ENCODE peak calls at places on chromosome 14, in seven cellular contexts. One of them, this sample, is unnamed.

GRCh38 chr14:69363055-69363454 is 35.0 kb downstream of the ERH start:
- DNase-seq in RCC 7860: no peak
- DNase-seq in BJ: no peak
- DNase-seq in activated effector memory CD4-positive, alpha-beta T cell treated with Interleukin-2 at 50 U/mL for 16 hours: no peak
- DNase-seq in stimulated activated CD4-positive, alpha-beta T cell treated with anti-CD3 and anti-CD28 coated beads, Interleukin-12 subunit alpha, Interleukin-12 subunit beta, amount 100 ng/mL, for 4 hours: no peak
- DNase-seq in stromal cell of bone marrow: no peak
- DNase-seq in CD4-positive, alpha-beta T cell: no peak
- DNase-seq in this sample: no peak

GRCh38 chr14:58106446-58106845 is 45.6 kb downstream of the ARMH4 start:
- DNase-seq in RCC 7860: no peak
- DNase-seq in CD4-positive, alpha-beta T cell: no peak
- DNase-seq in BJ: no peak
- DNase-seq in stromal cell of bone marrow: no peak
- DNase-seq in activated effector memory CD4-positive, alpha-beta T cell treated with Interleukin-2 at 50 U/mL for 16 hours: no peak
- DNase-seq in stimulated activated CD4-positive, alpha-beta T cell treated with anti-CD3 and anti-CD28 coated beads, Interleukin-12 subunit alpha, Interleukin-12 subunit beta, amount 100 ng/mL, for 4 hours: no peak
- DNase-seq in this sample: no peak

GRCh38 chr14:76138119-76138757 is 13.5 kb upstream of the GPATCH2L start:
- DNase-seq in stimulated activated CD4-positive, alpha-beta T cell treated with anti-CD3 and anti-CD28 coated beads, Interleukin-12 subunit alpha, Interleukin-12 subunit beta, amount 100 ng/mL, for 4 hours: no peak
- DNase-seq in CD4-positive, alpha-beta T cell: no peak
- DNase-seq in RCC 7860: no peak
- DNase-seq in activated effector memory CD4-positive, alpha-beta T cell treated with Interleukin-2 at 50 U/mL for 16 hours: no peak
- DNase-seq in stromal cell of bone marrow: no peak
- DNase-seq in BJ: no peak
- DNase-seq in this sample: no peak

GRCh38 chr14:54174437-54174836 is 217.8 kb upstream of the BMP4 start:
- DNase-seq in stromal cell of bone marrow: no peak
- DNase-seq in RCC 7860: no peak
- DNase-seq in activated effector memory CD4-positive, alpha-beta T cell treated with Interleukin-2 at 50 U/mL for 16 hours: no peak
- DNase-seq in stimulated activated CD4-positive, alpha-beta T cell treated with anti-CD3 and anti-CD28 coated beads, Interleukin-12 subunit alpha, Interleukin-12 subunit beta, amount 100 ng/mL, for 4 hours: no peak
- DNase-seq in CD4-positive, alpha-beta T cell: no peak
- DNase-seq in BJ: no peak
- DNase-seq in this sample: no peak

GRCh38 chr14:73472182-73473114 is 14.1 kb upstream of the NUMB start:
- DNase-seq in stromal cell of bone marrow: no peak
- DNase-seq in BJ: no peak
- DNase-seq in RCC 7860: peak
- DNase-seq in CD4-positive, alpha-beta T cell: no peak
- DNase-seq in stimulated activated CD4-positive, alpha-beta T cell treated with anti-CD3 and anti-CD28 coated beads, Interleukin-12 subunit alpha, Interleukin-12 subunit beta, amount 100 ng/mL, for 4 hours: no peak
- DNase-seq in activated effector memory CD4-positive, alpha-beta T cell treated with Interleukin-2 at 50 U/mL for 16 hours: no peak
- DNase-seq in this sample: peak

GRCh38 chr14:70827366-70828151 is 18.2 kb upstream of the MAP3K9 start:
- DNase-seq in CD4-positive, alpha-beta T cell: no peak
- DNase-seq in stromal cell of bone marrow: no peak
- DNase-seq in stimulated activated CD4-positive, alpha-beta T cell treated with anti-CD3 and anti-CD28 coated beads, Interleukin-12 subunit alpha, Interleukin-12 subunit beta, amount 100 ng/mL, for 4 hours: no peak
- DNase-seq in activated effector memory CD4-positive, alpha-beta T cell treated with Interleukin-2 at 50 U/mL for 16 hours: no peak
- DNase-seq in BJ: no peak
- DNase-seq in RCC 7860: no peak
- DNase-seq in this sample: no peak

GRCh38 chr14:65366802-65367570 is 45.5 kb upstream of the FUT8 start:
- DNase-seq in activated effector memory CD4-positive, alpha-beta T cell treated with Interleukin-2 at 50 U/mL for 16 hours: no peak
- DNase-seq in stimulated activated CD4-positive, alpha-beta T cell treated with anti-CD3 and anti-CD28 coated beads, Interleukin-12 subunit alpha, Interleukin-12 subunit beta, amount 100 ng/mL, for 4 hours: no peak
- DNase-seq in BJ: no peak
- DNase-seq in stromal cell of bone marrow: no peak
- DNase-seq in CD4-positive, alpha-beta T cell: no peak
- DNase-seq in RCC 7860: no peak
- DNase-seq in this sample: no peak

GRCh38 chr14:92456215-92457017 is 57.2 kb upstream of the RIN3 start:
- DNase-seq in BJ: no peak
- DNase-seq in CD4-positive, alpha-beta T cell: no peak
- DNase-seq in stromal cell of bone marrow: peak
- DNase-seq in RCC 7860: peak
- DNase-seq in activated effector memory CD4-positive, alpha-beta T cell treated with Interleukin-2 at 50 U/mL for 16 hours: no peak
- DNase-seq in stimulated activated CD4-positive, alpha-beta T cell treated with anti-CD3 and anti-CD28 coated beads, Interleukin-12 subunit alpha, Interleukin-12 subunit beta, amount 100 ng/mL, for 4 hours: no peak
- DNase-seq in this sample: peak

GRCh38 chr14:93475471-93475870 is 44.7 kb downstream of the UNC79 start:
- DNase-seq in stromal cell of bone marrow: no peak
- DNase-seq in BJ: no peak
- DNase-seq in CD4-positive, alpha-beta T cell: no peak
- DNase-seq in RCC 7860: no peak
- DNase-seq in stimulated activated CD4-positive, alpha-beta T cell treated with anti-CD3 and anti-CD28 coated beads, Interleukin-12 subunit alpha, Interleukin-12 subunit beta, amount 100 ng/mL, for 4 hours: no peak
- DNase-seq in activated effector memory CD4-positive, alpha-beta T cell treated with Interleukin-2 at 50 U/mL for 16 hours: no peak
- DNase-seq in this sample: no peak

GRCh38 chr14:100406505-100407131 is 83.5 kb downstream of the SLC25A47 start:
- DNase-seq in CD4-positive, alpha-beta T cell: peak
- DNase-seq in activated effector memory CD4-positive, alpha-beta T cell treated with Interleukin-2 at 50 U/mL for 16 hours: peak
- DNase-seq in BJ: no peak
- DNase-seq in stromal cell of bone marrow: no peak
- DNase-seq in stimulated activated CD4-positive, alpha-beta T cell treated with anti-CD3 and anti-CD28 coated beads, Interleukin-12 subunit alpha, Interleukin-12 subunit beta, amount 100 ng/mL, for 4 hours: no peak
- DNase-seq in RCC 7860: no peak
- DNase-seq in this sample: peak

GRCh38 chr14:36394593-36394992 is 74.2 kb upstream of the MBIP start:
- DNase-seq in stromal cell of bone marrow: no peak
- DNase-seq in stimulated activated CD4-positive, alpha-beta T cell treated with anti-CD3 and anti-CD28 coated beads, Interleukin-12 subunit alpha, Interleukin-12 subunit beta, amount 100 ng/mL, for 4 hours: no peak
- DNase-seq in activated effector memory CD4-positive, alpha-beta T cell treated with Interleukin-2 at 50 U/mL for 16 hours: no peak
- DNase-seq in RCC 7860: no peak
- DNase-seq in CD4-positive, alpha-beta T cell: no peak
- DNase-seq in BJ: no peak
- DNase-seq in this sample: no peak

GRCh38 chr14:104282332-104283196 is 144.2 kb downstream of the KIF26A start:
- DNase-seq in activated effector memory CD4-positive, alpha-beta T cell treated with Interleukin-2 at 50 U/mL for 16 hours: no peak
- DNase-seq in RCC 7860: no peak
- DNase-seq in stimulated activated CD4-positive, alpha-beta T cell treated with anti-CD3 and anti-CD28 coated beads, Interleukin-12 subunit alpha, Interleukin-12 subunit beta, amount 100 ng/mL, for 4 hours: no peak
- DNase-seq in stromal cell of bone marrow: no peak
- DNase-seq in CD4-positive, alpha-beta T cell: no peak
- DNase-seq in BJ: no peak
- DNase-seq in this sample: no peak

GRCh38 chr14:95332641-95333040 is 12.9 kb upstream of the CLMN start:
- DNase-seq in stimulated activated CD4-positive, alpha-beta T cell treated with anti-CD3 and anti-CD28 coated beads, Interleukin-12 subunit alpha, Interleukin-12 subunit beta, amount 100 ng/mL, for 4 hours: no peak
- DNase-seq in stromal cell of bone marrow: no peak
- DNase-seq in BJ: no peak
- DNase-seq in activated effector memory CD4-positive, alpha-beta T cell treated with Interleukin-2 at 50 U/mL for 16 hours: no peak
- DNase-seq in RCC 7860: no peak
- DNase-seq in CD4-positive, alpha-beta T cell: no peak
- DNase-seq in this sample: no peak

GRCh38 chr14:93880025-93880820 is 46.9 kb upstream of the FAM181A start:
- DNase-seq in activated effector memory CD4-positive, alpha-beta T cell treated with Interleukin-2 at 50 U/mL for 16 hours: no peak
- DNase-seq in CD4-positive, alpha-beta T cell: no peak
- DNase-seq in stimulated activated CD4-positive, alpha-beta T cell treated with anti-CD3 and anti-CD28 coated beads, Interleukin-12 subunit alpha, Interleukin-12 subunit beta, amount 100 ng/mL, for 4 hours: no peak
- DNase-seq in BJ: no peak
- DNase-seq in stromal cell of bone marrow: peak
- DNase-seq in RCC 7860: no peak
- DNase-seq in this sample: no peak

This sample was measured in immature natural killer cell.